ENCODE peak calls at places on chromosome X, in nine cellular contexts. Y, I, H, O, W, S, P, F and T are unnamed samples.

GRCh38 chrX:15750611-15751159 is 12.6 kb downstream of the CA5B start:
- DNase-seq in Y (no peak), I (no peak), H (no peak), O (peak), W (no peak), S (no peak), P (no peak), F (no peak), T (no peak)

GRCh38 chrX:41148553-41148952 is 63.3 kb downstream of the USP9X start:
- DNase-seq in Y (no peak), I (peak), H (no peak), O (peak), W (peak), S (peak), P (peak), F (peak), T (no peak)

GRCh38 chrX:69145281-69145680 is 20.0 kb downstream of the PJA1 start:
- DNase-seq in Y (no peak), I (no peak), H (no peak), O (no peak), W (no peak), S (no peak), P (no peak), F (no peak), T (no peak)

GRCh38 chrX:132219343-132219768 is at the start of gene RAP2C:
- DNase-seq in Y (peak), I (peak), H (peak), O (peak), W (peak), S (no peak), P (peak), F (peak), T (peak)

GRCh38 chrX:37350034-37350365 is 836 bp downstream of the PRRG1 start:
- DNase-seq in Y (no peak), I (peak), H (no peak), O (no peak), W (peak), S (no peak), P (peak), F (peak), T (no peak)

GRCh38 chrX:153411255-153411987 is at the start of gene ZFP92:
- DNase-seq in Y (peak), I (no peak), H (no peak), O (no peak), W (no peak), S (no peak), P (peak), F (peak), T (peak)

GRCh38 chrX:129759576-129760061 is 20.1 kb upstream of the SASH3 start:
- DNase-seq in Y (peak), I (peak), H (no peak), O (peak), W (peak), S (peak), P (peak), F (no peak), T (peak)

GRCh38 chrX:154412468-154412867 is 1.1 kb downstream of the TAFAZZIN start:
- DNase-seq in Y (peak), I (no peak), H (no peak), O (no peak), W (no peak), S (no peak), P (peak), F (no peak), T (no peak)

GRCh38 chrX:16828126-16828908 is 41.8 kb downstream of the RBBP7 start:
- DNase-seq in Y (no peak), I (no peak), H (no peak), O (peak), W (peak), S (no peak), P (peak), F (no peak), T (no peak)

GRCh38 chrX:15501506-15501905 is 899 bp downstream of the BMX start:
- DNase-seq in Y (no peak), I (no peak), H (no peak), O (no peak), W (no peak), S (no peak), P (no peak), F (no peak), T (no peak)

GRCh38 chrX:54786972-54787371 is 11.1 kb downstream of the ITIH6 start:
- DNase-seq in Y (peak), I (peak), H (no peak), O (no peak), W (peak), S (no peak), P (no peak), F (no peak), T (no peak)

GRCh38 chrX:20437678-20438077 is 171.0 kb upstream of the RPS6KA3 start:
- DNase-seq in Y (no peak), I (no peak), H (no peak), O (no peak), W (no peak), S (no peak), P (no peak), F (no peak), T (no peak)

GRCh38 chrX:3052864-3053263 is 11.6 kb downstream of the ARSF start:
- DNase-seq in Y (no peak), I (no peak), H (no peak), O (no peak), W (no peak), S (no peak), P (no peak), F (no peak), T (peak)

GRCh38 chrX:134764202-134764785 is 106.0 kb upstream of the PLAC1 start:
- DNase-seq in Y (no peak), I (peak), H (no peak), O (peak), W (peak), S (no peak), P (peak), F (peak), T (no peak)

GRCh38 chrX:154490021-154490413 is 412 bp downstream of the SLC10A3 start:
- DNase-seq in Y (peak), I (peak), H (no peak), O (peak), W (peak), S (no peak), P (peak), F (no peak), T (no peak)

GRCh38 chrX:15311119-15311518 is 4.3 kb downstream of the ASB11 start:
- DNase-seq in Y (no peak), I (no peak), H (no peak), O (no peak), W (no peak), S (no peak), P (no peak), F (no peak), T (no peak)

GRCh38 chrX:10617964-10618342 is 2.4 kb downstream of the MID1 start:
- DNase-seq in Y (no peak), I (peak), H (no peak), O (peak), W (peak), S (no peak), P (peak), F (peak), T (no peak)

GRCh38 chrX:152733261-152733975 is at the start of the genes CSAG1 and MAGEA12:
- DNase-seq in Y (no peak), I (no peak), H (no peak), O (no peak), W (no peak), S (no peak), P (no peak), F (no peak), T (no peak)

GRCh38 chrX:17046478-17047097 is 100.1 kb downstream of the REPS2 start:
- DNase-seq in Y (peak), I (peak), H (peak), O (peak), W (peak), S (no peak), P (peak), F (peak), T (peak)

GRCh38 chrX:66014560-66014959 is 25.3 kb downstream of the VSIG4 start:
- DNase-seq in Y (no peak), I (no peak), H (no peak), O (no peak), W (no peak), S (no peak), P (no peak), F (no peak), T (no peak)

GRCh38 chrX:124212622-124213021 is 119.8 kb upstream of the TEX13D start:
- DNase-seq in Y (peak), I (no peak), H (no peak), O (no peak), W (no peak), S (no peak), P (no peak), F (no peak), T (no peak)

GRCh38 chrX:51395474-51395806 is 62.8 kb downstream of the NUDT10 start:
- DNase-seq in Y (no peak), I (no peak), H (no peak), O (no peak), W (no peak), S (no peak), P (no peak), F (no peak), T (no peak)

GRCh38 chrX:11352296-11352741 is 59.1 kb downstream of the AMELX start:
- DNase-seq in Y (no peak), I (no peak), H (no peak), O (no peak), W (no peak), S (no peak), P (peak), F (no peak), T (no peak)

GRCh38 chrX:71393919-71394318 is 27.8 kb downstream of the TAF1 start:
- DNase-seq in Y (no peak), I (no peak), H (no peak), O (no peak), W (no peak), S (no peak), P (no peak), F (no peak), T (no peak)

GRCh38 chrX:133746593-133746992 is 238.8 kb downstream of the GPC3 start:
- DNase-seq in Y (no peak), I (no peak), H (no peak), O (no peak), W (no peak), S (no peak), P (no peak), F (no peak), T (no peak)

GRCh38 chrX:70998402-70999027 is 67.6 kb upstream of the SLC7A3 start:
- DNase-seq in Y (peak), I (peak), H (no peak), O (peak), W (peak), S (peak), P (peak), F (peak), T (peak)

GRCh38 chrX:114997779-114998178 is 19.6 kb downstream of the IL13RA2 start:
- DNase-seq in Y (no peak), I (no peak), H (no peak), O (no peak), W (no peak), S (no peak), P (no peak), F (no peak), T (no peak)

GRCh38 chrX:12309733-12310054 is 171.4 kb downstream of the FRMPD4 start:
- DNase-seq in Y (no peak), I (no peak), H (peak), O (no peak), W (no peak), S (no peak), P (no peak), F (no peak), T (no peak)